ENCODE peak calls at places on chromosomes 4 and X, in six cellular contexts. I, J, L, Y, H and T are unnamed samples.

GRCh38 chr4:2961411-2962098 is 1.7 kb downstream of the NOP14 start:
- DNase-seq in I (no peak), J (no peak), L (no peak), Y (no peak), H (peak; percentile 77), T (no peak)

GRCh38 chr4:108361886-108362285 is 193.2 kb upstream of the LEF1 start:
- DNase-seq in I (no peak), J (no peak), L (no peak), Y (no peak), H (no peak), T (no peak)

GRCh38 chr4:188691811-188692210 is 552.6 kb downstream of the TRIML1 start:
- DNase-seq in I (no peak), J (no peak), L (no peak), Y (no peak), H (no peak), T (no peak)

GRCh38 chr4:89539797-89540711 is 232.5 kb upstream of the GPRIN3 start:
- DNase-seq in I (no peak), J (no peak), L (no peak), Y (no peak), H (no peak), T (no peak)

GRCh38 chr4:123783936-123784335 is 387.3 kb downstream of the SPRY1 start:
- DNase-seq in I (no peak), J (no peak), L (no peak), Y (no peak), H (no peak), T (no peak)

GRCh38 chr4:174134361-174134760 is 149.1 kb downstream of the FBXO8 start:
- DNase-seq in I (no peak), J (no peak), L (no peak), Y (no peak), H (no peak), T (no peak)

GRCh38 chr4:5852806-5853205 is 40.1 kb downstream of the CRMP1 start:
- DNase-seq in I (no peak), J (no peak), L (no peak), Y (no peak), H (no peak), T (no peak)

GRCh38 chr4:15215118-15215517 is 212.7 kb upstream of the C1QTNF7 start:
- DNase-seq in I (no peak), J (no peak), L (no peak), Y (no peak), H (no peak), T (no peak)

GRCh38 chr4:25827373-25827772 is 35.4 kb downstream of the SEL1L3 start:
- DNase-seq in I (no peak), J (no peak), L (no peak), Y (no peak), H (no peak), T (no peak)

GRCh38 chr4:169159614-169160013 is 111.1 kb downstream of the SH3RF1 start:
- DNase-seq in I (no peak), J (no peak), L (no peak), Y (no peak), H (no peak), T (no peak)

GRCh38 chr4:173040200-173040599 is 128.4 kb upstream of the GALNT7 start:
- DNase-seq in I (no peak), J (no peak), L (no peak), Y (peak; percentile 18), H (no peak), T (no peak)

GRCh38 chr4:98720871-98721480 is 62.6 kb upstream of the TSPAN5 start:
- DNase-seq in I (no peak), J (no peak), L (no peak), Y (no peak), H (no peak), T (no peak)

GRCh38 chrX:20205927-20206708 is 60.6 kb downstream of the RPS6KA3 start:
- DNase-seq in I (no peak), J (peak; percentile 48), L (no peak), Y (no peak), H (no peak), T (no peak)

GRCh38 chr4:77881460-77882295 is 19.0 kb downstream of the MRPL1 start:
- DNase-seq in I (no peak), J (no peak), L (no peak), Y (no peak), H (no peak), T (no peak)

GRCh38 chr4:97978791-97979488 is 164.3 kb downstream of the STPG2 start:
- DNase-seq in I (no peak), J (no peak), L (no peak), Y (no peak), H (no peak), T (no peak)